ENCODE peak calls at places on chromosomes 6 and 20, in eight cellular contexts. K is left ventricle myocardium inferior; S is CD8-positive, alpha-beta T cell; N is Peyer's patch; W is thoracic aorta; T is colonic mucosa; H is dorsolateral prefrontal cortex; G is MCF 10A. F is an unnamed sample.
A peak's percentile ranks its signal among the peaks of the same experiment; 100 is the strongest.

GRCh38 chr6:90216081-90216977 is 80.3 kb downstream of the BACH2 start:
- DNase-seq in K (no peak), S (peak; percentile 62), N (peak; percentile 77), W (no peak), T (peak; percentile 22), H (no peak), G (peak; percentile 24), F (peak; percentile 52)

GRCh38 chr20:62776692-62777527 is 19.4 kb upstream of the MRGBP start:
- DNase-seq in K (no peak), S (peak; percentile 79), N (peak; percentile 64), W (no peak), T (peak; percentile 58), H (no peak), G (peak; percentile 79), F (no peak)

GRCh38 chr20:62202083-62202395 is 18.0 kb downstream of the HRH3 start:
- DNase-seq in K (no peak), S (no peak), N (peak; percentile 20), W (no peak), T (no peak), H (no peak), G (no peak), F (no peak)

GRCh38 chr6:33923857-33924514 is 120.2 kb upstream of the MLN start:
- DNase-seq in K (no peak), S (no peak), N (no peak), W (no peak), T (no peak), H (no peak), G (no peak), F (no peak)

GRCh38 chr20:53032021-53033001 is 60.2 kb downstream of the TSHZ2 start:
- DNase-seq in K (no peak), S (no peak), N (no peak), W (no peak), T (no peak), H (no peak), G (peak; percentile 93), F (no peak)

GRCh38 chr20:58711266-58712051 is 18.9 kb downstream of the NPEPL1 start:
- DNase-seq in K (peak; percentile 5), S (peak; percentile 36), N (peak; percentile 8), W (no peak), T (peak; percentile 14), H (peak; percentile 26), G (no peak), F (no peak)

GRCh38 chr6:39881851-39882566 is 52.3 kb downstream of the MOCS1 start:
- DNase-seq in K (no peak), S (no peak), N (no peak), W (peak; percentile 63), T (no peak), H (peak; percentile 63), G (no peak), F (no peak)

GRCh38 chr6:53361549-53362031 is 12.8 kb upstream of the ELOVL5 start:
- DNase-seq in K (no peak), S (peak; percentile 69), N (peak; percentile 39), W (no peak), T (no peak), H (no peak), G (peak; percentile 53), F (no peak)

GRCh38 chr6:40713002-40713719 is 126.0 kb upstream of the LRFN2 start:
- DNase-seq in K (no peak), S (no peak), N (no peak), W (no peak), T (no peak), H (no peak), G (no peak), F (no peak)

GRCh38 chr6:161088676-161089328 is 97.2 kb downstream of the MAP3K4 start:
- DNase-seq in K (no peak), S (no peak), N (no peak), W (no peak), T (no peak), H (no peak), G (peak; percentile 5), F (no peak)

DNA sequence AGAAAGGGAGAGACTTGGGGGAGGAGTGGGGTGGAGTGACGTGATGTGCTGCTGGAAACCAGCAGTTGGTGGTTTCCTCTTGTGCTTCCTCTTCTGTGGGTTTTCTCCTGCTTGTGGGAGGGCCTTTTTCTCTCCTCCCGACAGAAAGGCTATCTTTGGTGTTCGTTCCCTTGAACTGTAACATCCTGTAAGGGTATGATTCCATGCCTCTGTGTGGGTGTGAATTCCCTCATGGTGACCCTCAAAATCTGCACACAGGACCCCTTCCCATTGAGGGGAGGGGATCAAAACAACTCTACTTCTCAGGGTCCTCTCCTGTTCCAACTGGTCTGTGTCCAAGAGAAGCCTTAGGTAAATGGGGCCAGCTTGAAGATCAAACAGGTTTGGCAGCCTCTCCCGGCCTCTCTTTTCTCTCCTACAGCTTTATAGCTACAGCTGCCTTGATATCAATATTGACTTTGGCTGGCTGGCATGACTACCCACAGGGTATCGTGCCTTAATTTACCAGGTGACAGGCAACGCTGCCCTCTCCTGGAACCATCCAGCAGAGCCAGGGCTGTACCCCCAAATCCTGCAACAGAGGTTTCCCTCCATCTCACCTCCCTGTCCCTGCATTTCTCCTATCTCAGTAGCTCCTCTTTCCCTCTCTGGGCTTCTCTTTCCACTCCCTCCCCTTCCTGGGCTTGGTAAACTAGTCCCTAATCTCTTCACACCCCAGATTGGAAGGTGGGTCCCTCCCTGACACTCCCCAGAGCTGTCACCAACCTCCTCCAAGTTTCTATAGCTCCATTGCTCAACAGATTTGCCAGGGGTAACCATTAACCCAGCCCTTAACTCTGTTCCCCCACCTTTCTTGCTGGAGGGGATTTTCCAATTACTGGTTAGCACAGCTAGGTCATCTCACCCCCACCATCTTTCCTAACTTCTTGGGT is 1.5 kb upstream of the MSH5 start:
- DNase-seq in K (no peak), S (peak; percentile 66), N (peak; percentile 79), W (no peak), T (peak; percentile 91), H (no peak), G (peak; percentile 57), F (no peak)
- TF ChIP-seq CTCF in K (no peak), S (no peak), N (peak; percentile 51), W (no peak), T (no peak), H (no peak), G (no peak), F (no peak)

GRCh38 chr20:45890077-45890996 is 671 bp downstream of the NEURL2 start:
- DNase-seq in K (peak; percentile 85), S (peak; percentile 68), N (peak; percentile 82), W (peak; percentile 63), T (peak; percentile 89), H (peak; percentile 84), G (no peak), F (peak; percentile 39)

GRCh38 chr20:45892049-45892816 is 1.1 kb downstream of the CTSA start:
- DNase-seq in K (no peak), S (no peak), N (no peak), W (no peak), T (peak; percentile 57), H (no peak), G (peak; percentile 25), F (no peak)

GRCh38 chr20:45892828-45893500 is 1.8 kb downstream of the CTSA start:
- DNase-seq in K (no peak), S (peak; percentile 66), N (peak; percentile 68), W (no peak), T (peak; percentile 81), H (no peak), G (no peak), F (no peak)

GRCh38 chr20:45893831-45894230 is 2.7 kb downstream of the CTSA start:
- DNase-seq in K (no peak), S (no peak), N (no peak), W (no peak), T (no peak), H (no peak), G (no peak), F (no peak)

DNA sequence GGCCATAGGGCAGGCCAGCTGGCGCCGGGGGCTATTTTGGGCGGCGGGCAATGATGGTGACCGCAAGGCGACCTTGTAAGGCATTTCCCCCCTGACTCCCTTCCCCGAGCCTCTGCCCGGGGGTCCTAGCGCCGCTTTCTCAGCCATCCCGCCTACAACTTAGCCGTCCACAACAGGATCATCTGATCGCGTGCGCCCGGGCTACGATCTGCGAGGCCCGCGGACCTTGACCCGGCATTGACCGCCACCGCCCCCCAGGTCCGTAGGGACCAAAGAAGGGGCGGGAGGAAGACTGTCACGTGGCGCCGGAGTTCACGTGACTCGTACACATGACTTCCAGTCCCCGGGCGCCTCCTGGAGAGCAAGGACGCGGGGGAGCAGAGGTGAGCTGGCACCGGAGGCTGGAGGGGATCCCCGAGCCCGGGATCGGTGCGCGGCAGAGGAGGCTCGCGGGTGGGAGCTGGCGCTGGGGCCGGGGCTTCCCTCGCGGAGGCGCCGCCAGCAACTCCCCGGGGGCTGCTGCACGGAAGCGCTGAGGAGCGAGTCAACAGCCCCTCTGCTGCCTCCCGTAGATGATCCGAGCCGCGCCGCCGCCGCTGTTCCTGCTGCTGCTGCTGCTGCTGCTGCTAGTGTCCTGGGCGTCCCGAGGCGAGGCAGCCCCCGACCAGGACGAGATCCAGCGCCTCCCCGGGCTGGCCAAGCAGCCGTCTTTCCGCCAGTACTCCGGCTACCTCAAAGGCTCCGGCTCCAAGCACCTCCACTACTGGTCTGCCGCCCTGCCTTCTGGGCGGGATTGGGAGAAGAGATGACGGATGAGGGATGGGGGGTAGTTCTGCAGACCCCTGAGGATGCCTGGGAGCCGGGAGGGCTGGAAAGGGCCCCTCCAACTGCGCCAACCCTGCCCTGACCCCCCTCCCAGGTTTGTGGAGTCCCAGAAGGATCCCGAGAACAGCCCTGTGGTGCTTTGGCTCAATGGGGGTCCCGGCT is at the start of the genes CTSA and NEURL2:
- DNase-seq in K (peak; percentile 96), S (peak; percentile 87), N (peak; percentile 96), W (peak; percentile 82), T (peak; percentile 97), H (peak; percentile 95), G (peak; percentile 89), F (peak; percentile 86)
- TF ChIP-seq CTCF in K (no peak), S (no peak), N (peak; percentile 7), W (no peak), T (no peak), H (peak; percentile 33), G (no peak), F (no peak)

GRCh38 chr6:11122380-11122779 is 10.9 kb upstream of the ERVFRD-1 start:
- DNase-seq in K (no peak), S (no peak), N (no peak), W (no peak), T (peak; percentile 9), H (no peak), G (no peak), F (no peak)

GRCh38 chr6:11120273-11121005 is 8.9 kb upstream of the ERVFRD-1 start:
- DNase-seq in K (no peak), S (no peak), N (no peak), W (no peak), T (no peak), H (no peak), G (peak; percentile 73), F (no peak)

GRCh38 chr6:11121851-11122250 is 10.3 kb upstream of the ERVFRD-1 start:
- DNase-seq in K (no peak), S (no peak), N (no peak), W (no peak), T (no peak), H (no peak), G (no peak), F (no peak)

GRCh38 chr6:11126876-11127275 is 15.4 kb upstream of the ERVFRD-1 start:
- DNase-seq in K (no peak), S (no peak), N (no peak), W (no peak), T (peak; percentile 10), H (no peak), G (peak; percentile 23), F (no peak)

GRCh38 chr6:11123978-11124377 is 12.5 kb upstream of the ERVFRD-1 start:
- DNase-seq in K (no peak), S (no peak), N (no peak), W (no peak), T (no peak), H (no peak), G (no peak), F (no peak)
- TF ChIP-seq CTCF in K (no peak), S (no peak), N (no peak), W (peak; percentile 23), T (no peak), H (no peak), G (peak; percentile 14), F (no peak)

GRCh38 chr6:140052757-140053729 is 678.6 kb upstream of the CITED2 start:
- DNase-seq in K (no peak), S (no peak), N (no peak), W (no peak), T (no peak), H (no peak), G (no peak), F (no peak)
- TF ChIP-seq CTCF in K (peak; percentile 47), S (no peak), N (no peak), W (no peak), T (peak; percentile 32), H (no peak), G (peak; percentile 10), F (no peak)